ENCODE peak calls at places on chromosomes 1 and 21, in five cellular contexts. X is IMR-90, S is GM12878, N is K562, R is HepG2. Y is an unnamed sample.

GRCh38 chr1:245276426-245276825 is 121.6 kb downstream of the KIF26B start:
- DNase-seq in X (no peak), S (no peak), N (no peak), R (no peak), Y (no peak)

GRCh38 chr1:149927056-149927534 is 508 bp downstream of the SF3B4 start:
- DNase-seq in X (peak; percentile 16), S (no peak), N (no peak), R (no peak), Y (no peak)

GRCh38 chr1:16961297-16962124 is 18.9 kb downstream of the MFAP2 start:
- DNase-seq in X (no peak), S (no peak), N (no peak), R (no peak), Y (no peak)

GRCh38 chr21:16912075-16912474 is 600.8 kb upstream of the CXADR start:
- DNase-seq in X (peak; percentile 22), S (no peak), N (no peak), R (no peak), Y (no peak)

GRCh38 chr1:15937146-15937545 is 38.8 kb downstream of the ZBTB17 start:
- DNase-seq in X (no peak), S (no peak), N (no peak), R (no peak), Y (no peak)

GRCh38 chr1:33420870-33421775 is 9.8 kb downstream of the PHC2 start:
- DNase-seq in X (peak; percentile 69), S (no peak), N (no peak), R (no peak), Y (no peak)

GRCh38 chr1:18907914-18908845 is 5.8 kb upstream of the ALDH4A1 start:
- DNase-seq in X (no peak), S (no peak), N (peak; percentile 62), R (no peak), Y (no peak)

GRCh38 chr1:91707114-91707889 is 178.6 kb downstream of the TGFBR3 start:
- DNase-seq in X (no peak), S (no peak), N (no peak), R (no peak), Y (no peak)

GRCh38 chr21:45211661-45212060 is 76.0 kb downstream of the POFUT2 start:
- DNase-seq in X (no peak), S (no peak), N (peak; percentile 58), R (no peak), Y (peak; percentile 84)

GRCh38 chr1:217921126-217921900 is 290.2 kb downstream of the SPATA17 start:
- DNase-seq in X (no peak), S (no peak), N (no peak), R (no peak), Y (no peak)

GRCh38 chr1:116266864-116267212 is 106.2 kb upstream of the ATP1A1 start:
- DNase-seq in X (no peak), S (no peak), N (no peak), R (no peak), Y (no peak)

DNA sequence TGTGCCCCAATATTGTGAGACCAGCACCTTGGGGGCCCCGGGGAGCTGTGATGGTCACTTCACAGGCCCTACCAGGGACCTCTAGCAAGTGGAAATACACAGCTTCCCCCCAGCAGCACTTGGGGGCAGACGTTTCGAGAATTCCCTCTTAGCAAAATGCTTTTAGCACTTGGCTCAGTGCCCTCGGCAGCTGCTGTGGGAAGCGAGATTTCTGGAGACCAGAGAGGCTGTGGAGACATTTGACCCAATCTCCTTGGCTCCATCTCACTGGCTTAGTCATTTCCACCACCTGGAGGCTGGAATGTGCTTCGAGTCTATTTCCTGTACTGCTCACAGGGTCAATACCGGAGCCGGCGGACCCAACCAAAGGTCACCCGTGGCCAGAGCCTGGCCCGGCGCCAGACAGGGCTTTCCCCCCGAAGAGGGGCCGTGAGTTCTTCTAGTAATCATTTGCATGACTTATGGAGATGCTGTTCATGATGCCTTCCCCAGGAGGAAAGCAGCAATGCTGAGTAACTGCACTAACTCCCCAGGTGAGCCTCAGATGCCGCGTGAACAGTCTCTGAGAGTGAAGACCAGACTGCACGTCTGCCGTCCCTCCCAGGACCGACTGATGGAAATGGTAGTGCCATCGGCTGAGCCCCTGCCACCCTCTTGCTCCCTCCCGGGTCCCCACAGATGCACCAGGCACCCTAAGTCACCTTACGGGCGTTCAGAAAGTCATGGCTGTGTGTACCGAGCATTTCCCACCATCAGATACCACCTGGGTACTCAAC is 4.4 kb upstream of the C2CD2 start:
- DNase-seq in X (peak; percentile 98), S (no peak), N (peak; percentile 66), R (peak; percentile 80), Y (no peak)
- TF ChIP-seq CTCF in X (peak; percentile 58), S (no peak), N (peak; percentile 37), R (peak; percentile 82), Y (peak; percentile 45)

DNA sequence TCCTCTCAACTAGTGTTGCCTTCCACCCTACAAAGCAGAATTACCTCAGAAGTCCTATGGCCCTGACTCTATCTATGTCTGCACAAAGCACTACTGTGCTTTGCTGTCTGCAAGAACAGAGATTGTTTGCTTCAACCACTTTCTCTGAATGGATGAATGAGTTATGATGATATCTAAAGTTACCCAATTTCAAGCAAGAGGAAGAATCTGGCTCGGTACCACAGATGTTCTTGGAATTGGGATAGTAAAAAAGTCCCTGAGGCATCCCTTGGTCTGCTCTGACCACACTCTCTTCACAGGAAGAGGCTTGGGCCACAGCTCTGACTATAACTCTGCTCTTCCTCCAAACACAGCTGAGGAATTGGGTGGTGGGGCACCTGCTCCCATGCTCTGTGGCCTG is 31.2 kb downstream of the MTARC1 start:
- DNase-seq in X (peak; percentile 52), S (no peak), N (no peak), R (no peak), Y (no peak)
- TF ChIP-seq SMC3 in X (no peak), S (no peak), N (no peak), R (no peak), Y (no peak)

DNA sequence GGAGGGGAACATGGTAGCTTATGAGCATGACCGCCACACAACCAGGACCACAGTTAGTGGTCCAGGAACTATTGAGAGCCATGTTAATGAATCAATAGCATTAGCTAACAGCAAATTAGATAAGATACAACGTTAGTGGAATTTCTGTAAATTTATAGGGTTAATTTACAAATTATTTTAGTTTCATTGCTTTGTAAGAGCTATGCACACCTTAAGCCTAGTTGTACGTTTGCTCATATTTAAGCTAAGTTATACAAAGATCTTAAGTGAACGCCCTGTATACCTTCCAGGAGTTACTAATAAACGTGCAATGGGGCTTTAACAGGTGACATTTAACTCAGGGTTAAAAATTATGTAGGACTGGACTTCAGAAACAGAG is 749 bp downstream of the EXOSC10 start:
- DNase-seq in X (no peak), S (no peak), N (no peak), R (no peak), Y (no peak)
- H2AFZ ChIP-seq in X (peak overlapping the region; percentile 95), S (peak overlapping the region; percentile 97), N (peak overlapping the region; percentile 96), R (no peak overlapping the region), Y (peak overlapping the region; percentile 93)

GRCh38 chr1:171250263-171250662 is 2.0 kb downstream of the FMO1 start:
- DNase-seq in X (no peak), S (no peak), N (no peak), R (no peak), Y (no peak)

GRCh38 chr1:171252482-171252881 is 4.2 kb downstream of the FMO1 start:
- DNase-seq in X (no peak), S (peak; percentile 16), N (no peak), R (no peak), Y (no peak)

GRCh38 chr1:171251042-171251740 is 2.9 kb downstream of the FMO1 start:
- DNase-seq in X (peak; percentile 4), S (no peak), N (no peak), R (no peak), Y (no peak)

GRCh38 chr1:171254859-171255258 is 6.6 kb downstream of the FMO1 start:
- DNase-seq in X (peak; percentile 47), S (no peak), N (no peak), R (no peak), Y (no peak)

GRCh38 chr1:171251741-171252300 is 3.5 kb downstream of the FMO1 start:
- DNase-seq in X (peak; percentile 33), S (no peak), N (peak; percentile 30), R (peak; percentile 12), Y (peak; percentile 31)
- TF ChIP-seq CTCF in X (peak; percentile 62), S (peak; percentile 34), N (peak; percentile 69), R (peak; percentile 57), Y (peak; percentile 67)

DNA sequence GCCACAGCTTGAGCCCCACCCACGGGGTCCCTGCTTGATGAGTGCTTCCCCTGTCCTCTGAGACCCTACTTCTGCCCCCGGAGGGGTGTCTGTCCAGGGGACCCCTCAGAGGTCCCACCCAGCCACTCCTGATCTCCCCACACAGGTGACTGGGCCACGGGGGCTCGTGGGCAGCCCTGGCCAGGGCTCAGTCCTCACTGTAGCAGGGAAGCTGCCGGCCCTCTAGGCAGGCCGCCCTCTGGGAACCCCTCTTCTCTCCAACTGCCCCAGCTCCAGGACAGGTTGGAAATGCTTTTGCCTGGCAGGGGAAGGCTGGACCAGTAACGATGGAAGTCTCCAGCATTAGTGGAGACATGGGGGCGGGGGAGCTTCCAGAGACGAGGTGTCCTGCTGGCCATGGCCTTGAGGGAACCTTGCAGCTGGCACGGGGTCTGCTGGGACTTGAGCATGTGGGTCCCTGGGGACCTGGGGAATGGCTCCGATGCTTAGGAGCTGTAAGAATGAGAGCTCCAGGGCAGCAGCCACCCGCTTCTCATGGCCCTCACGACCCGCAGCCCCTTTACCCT is 3.1 kb upstream of the FNDC10 start:
- DNase-seq in X (no peak), S (no peak), N (no peak), R (no peak), Y (peak; percentile 26)
- TF ChIP-seq SMC3 in X (no peak), S (no peak), N (no peak), R (no peak), Y (no peak)

DNA sequence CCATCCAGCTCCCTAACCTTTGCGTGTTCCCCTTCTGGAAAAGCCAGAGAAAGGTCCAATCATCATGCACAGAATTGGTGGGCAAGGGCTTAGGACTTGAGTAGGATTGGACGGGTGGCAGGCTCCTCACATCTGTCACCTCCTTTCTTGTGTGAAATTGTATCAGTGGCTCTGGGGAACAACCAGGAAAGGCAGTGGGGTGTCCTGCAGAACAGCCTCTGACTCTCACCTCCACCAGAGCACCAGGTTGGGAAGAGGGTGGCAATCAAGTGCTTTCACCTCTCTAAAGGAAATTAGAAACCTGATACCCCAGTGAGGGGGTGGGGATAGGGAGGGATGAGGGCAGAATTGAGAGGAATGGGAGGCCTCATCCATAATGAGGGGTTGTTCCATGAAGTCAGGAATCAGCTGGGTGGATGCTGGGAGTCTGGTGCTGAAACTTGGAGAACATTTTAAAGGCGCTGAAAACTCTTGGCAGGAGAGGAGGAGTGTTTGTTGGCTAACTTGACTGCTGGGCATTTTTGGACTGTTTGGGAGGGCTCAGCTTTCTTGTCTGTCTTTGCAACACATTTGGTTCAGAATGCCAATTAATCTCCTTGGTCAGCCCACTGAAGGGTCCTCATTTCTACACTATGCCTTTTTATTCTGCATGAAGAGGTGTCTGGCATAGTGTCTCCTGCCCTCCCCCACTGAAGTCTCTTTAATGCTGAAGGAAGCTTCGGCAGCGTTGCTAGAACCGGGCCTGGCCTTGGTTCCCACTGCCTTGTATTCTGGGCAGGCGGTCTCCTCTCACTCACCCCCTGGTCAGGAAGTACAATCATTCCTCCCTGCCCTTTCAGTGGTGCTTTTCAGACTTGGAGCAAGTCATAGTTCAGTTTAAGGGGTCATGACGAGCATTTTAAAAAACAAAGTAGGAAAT is 2.1 kb downstream of the PHGDH start:
- DNase-seq in X (peak; percentile 24), S (no peak), N (no peak), R (no peak), Y (no peak)
- H2AFZ ChIP-seq in X (peak overlapping the region; percentile 91), S (no peak overlapping the region), N (peak overlapping the region; percentile 68), R (no peak overlapping the region), Y (peak overlapping the region; percentile 79)

GRCh38 chr1:198950036-198950435 is 311.2 kb downstream of the PTPRC start:
- DNase-seq in X (no peak), S (no peak), N (no peak), R (no peak), Y (no peak)
- TF ChIP-seq CTCF in X (no peak), S (no peak), N (no peak), R (no peak), Y (no peak)

GRCh38 chr1:20233394-20233793 is 47.1 kb upstream of the PLA2G2C start:
- DNase-seq in X (peak; percentile 38), S (no peak), N (peak; percentile 27), R (peak; percentile 11), Y (peak; percentile 55)
- TF ChIP-seq SMC3 in X (peak; percentile 17), S (peak; percentile 50), N (no peak), R (peak; percentile 8), Y (peak; percentile 22)

Y was measured in SK-N-SH.